ENCODE peak calls at places on chromosome 14, in ten cellular contexts. One of them, this sample, is unnamed. For H3K4me1, the result is how much of the 10 kb centered on the place peaks cover.

GRCh38 chr14:34078117-34078743 is 127.4 kb upstream of the EGLN3 start:
- DNase-seq in endothelial cell of umbilical vein: no peak
- DNase-seq in body of pancreas: no peak
- DNase-seq in K562: peak
- DNase-seq in left ventricle myocardium inferior: no peak
- DNase-seq in cardiac muscle cell: no peak
- DNase-seq in PC-3: peak
- DNase-seq in spleen: no peak
- DNase-seq in iPS DF 6.9: no peak
- DNase-seq in ascending aorta: no peak
- DNase-seq in this sample: no peak

GRCh38 chr14:71586131-71586893 is 345.9 kb upstream of the RGS6 start:
- DNase-seq in endothelial cell of umbilical vein: no peak
- DNase-seq in body of pancreas: no peak
- DNase-seq in K562: no peak
- DNase-seq in left ventricle myocardium inferior: no peak
- DNase-seq in cardiac muscle cell: peak
- DNase-seq in PC-3: no peak
- DNase-seq in spleen: no peak
- DNase-seq in iPS DF 6.9: no peak
- DNase-seq in ascending aorta: no peak
- DNase-seq in this sample: peak

GRCh38 chr14:59228416-59228815 is 39.9 kb downstream of the DAAM1 start:
- DNase-seq in endothelial cell of umbilical vein: no peak
- DNase-seq in body of pancreas: no peak
- DNase-seq in K562: no peak
- DNase-seq in left ventricle myocardium inferior: no peak
- DNase-seq in cardiac muscle cell: peak
- DNase-seq in PC-3: no peak
- DNase-seq in spleen: no peak
- DNase-seq in iPS DF 6.9: no peak
- DNase-seq in ascending aorta: no peak
- DNase-seq in this sample: peak

GRCh38 chr14:103932791-103933490 is 4.7 kb downstream of the TDRD9 start:
- DNase-seq in endothelial cell of umbilical vein: no peak
- DNase-seq in body of pancreas: no peak
- DNase-seq in K562: no peak
- DNase-seq in left ventricle myocardium inferior: no peak
- DNase-seq in cardiac muscle cell: no peak
- DNase-seq in PC-3: peak
- DNase-seq in spleen: no peak
- DNase-seq in iPS DF 6.9: no peak
- DNase-seq in ascending aorta: no peak
- DNase-seq in this sample: no peak

GRCh38 chr14:102727336-102728095 is 49.7 kb upstream of the TRAF3 start:
- DNase-seq in endothelial cell of umbilical vein: no peak
- DNase-seq in body of pancreas: no peak
- DNase-seq in K562: no peak
- DNase-seq in left ventricle myocardium inferior: no peak
- DNase-seq in cardiac muscle cell: peak
- DNase-seq in PC-3: no peak
- DNase-seq in spleen: no peak
- DNase-seq in iPS DF 6.9: no peak
- DNase-seq in ascending aorta: no peak
- DNase-seq in this sample: no peak

GRCh38 chr14:70289138-70289537 is 70.3 kb downstream of the COX16 start:
- DNase-seq in endothelial cell of umbilical vein: no peak
- DNase-seq in body of pancreas: no peak
- DNase-seq in K562: no peak
- DNase-seq in left ventricle myocardium inferior: no peak
- DNase-seq in cardiac muscle cell: no peak
- DNase-seq in PC-3: no peak
- DNase-seq in spleen: no peak
- DNase-seq in iPS DF 6.9: no peak
- DNase-seq in ascending aorta: no peak
- DNase-seq in this sample: no peak

GRCh38 chr14:56129941-56130340 is 11.7 kb downstream of the PELI2 start:
- DNase-seq in endothelial cell of umbilical vein: peak
- DNase-seq in body of pancreas: no peak
- DNase-seq in K562: no peak
- DNase-seq in left ventricle myocardium inferior: peak
- DNase-seq in cardiac muscle cell: peak
- DNase-seq in PC-3: no peak
- DNase-seq in spleen: no peak
- DNase-seq in iPS DF 6.9: no peak
- DNase-seq in ascending aorta: no peak
- DNase-seq in this sample: no peak

GRCh38 chr14:95048771-95049312 is 108.5 kb downstream of the DICER1 start:
- DNase-seq in endothelial cell of umbilical vein: no peak
- DNase-seq in body of pancreas: no peak
- DNase-seq in K562: no peak
- DNase-seq in left ventricle myocardium inferior: no peak
- DNase-seq in cardiac muscle cell: no peak
- DNase-seq in PC-3: no peak
- DNase-seq in spleen: peak
- DNase-seq in iPS DF 6.9: no peak
- DNase-seq in ascending aorta: no peak
- DNase-seq in this sample: no peak

GRCh38 chr14:101464984-101465794 is 96.1 kb upstream of the DIO3 start:
- DNase-seq in endothelial cell of umbilical vein: no peak
- DNase-seq in body of pancreas: no peak
- DNase-seq in K562: no peak
- DNase-seq in left ventricle myocardium inferior: no peak
- DNase-seq in cardiac muscle cell: no peak
- DNase-seq in PC-3: no peak
- DNase-seq in spleen: peak
- DNase-seq in iPS DF 6.9: no peak
- DNase-seq in ascending aorta: no peak
- DNase-seq in this sample: no peak

GRCh38 chr14:88424573-88424972 is 39.1 kb downstream of the SPATA7 start:
- DNase-seq in endothelial cell of umbilical vein: no peak
- DNase-seq in body of pancreas: no peak
- DNase-seq in K562: no peak
- DNase-seq in left ventricle myocardium inferior: no peak
- DNase-seq in cardiac muscle cell: no peak
- DNase-seq in PC-3: peak
- DNase-seq in spleen: no peak
- DNase-seq in iPS DF 6.9: no peak
- DNase-seq in ascending aorta: no peak
- DNase-seq in this sample: peak

DNA sequence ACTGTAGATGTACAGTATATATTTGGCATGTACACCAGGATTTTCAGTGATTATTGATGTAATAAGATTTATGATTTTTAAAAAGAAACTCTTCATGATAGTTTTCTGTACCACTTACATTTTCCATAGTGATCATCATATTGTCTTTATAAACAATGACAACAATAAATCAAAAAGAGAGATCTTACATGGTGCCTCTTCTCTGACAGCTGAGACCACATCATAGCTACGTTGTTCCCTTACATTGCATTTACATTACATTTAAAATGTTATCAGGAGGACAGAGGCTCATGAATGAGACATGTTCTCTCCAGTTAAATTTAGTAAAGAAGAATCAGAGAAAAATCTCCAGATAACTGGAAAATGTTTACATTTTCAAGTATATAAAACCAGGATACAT is 112.4 kb downstream of the PRKCH start:
- DNase-seq in endothelial cell of umbilical vein: no peak
- DNase-seq in body of pancreas: no peak
- DNase-seq in K562: no peak
- DNase-seq in left ventricle myocardium inferior: no peak
- DNase-seq in cardiac muscle cell: no peak
- DNase-seq in PC-3: no peak
- DNase-seq in spleen: no peak
- DNase-seq in iPS DF 6.9: no peak
- DNase-seq in ascending aorta: no peak
- DNase-seq in this sample: no peak
- H3K4me1 ChIP-seq in endothelial cell of umbilical vein: half or more
- H3K4me1 ChIP-seq in body of pancreas: under half
- H3K4me1 ChIP-seq in K562: under half
- H3K4me1 ChIP-seq in left ventricle myocardium inferior: half or more
- H3K4me1 ChIP-seq in cardiac muscle cell: half or more
- H3K4me1 ChIP-seq in PC-3: under half
- H3K4me1 ChIP-seq in spleen: under half
- H3K4me1 ChIP-seq in iPS DF 6.9: under half
- H3K4me1 ChIP-seq in ascending aorta: under half
- H3K4me1 ChIP-seq in this sample: under half

GRCh38 chr14:22539831-22540230 is 49.2 kb downstream of the DAD1 start:
- DNase-seq in endothelial cell of umbilical vein: no peak
- DNase-seq in body of pancreas: no peak
- DNase-seq in K562: no peak
- DNase-seq in left ventricle myocardium inferior: no peak
- DNase-seq in cardiac muscle cell: no peak
- DNase-seq in PC-3: no peak
- DNase-seq in spleen: no peak
- DNase-seq in iPS DF 6.9: no peak
- DNase-seq in ascending aorta: no peak
- DNase-seq in this sample: no peak
- H3K4me1 ChIP-seq in endothelial cell of umbilical vein: under half
- H3K4me1 ChIP-seq in body of pancreas: under half
- H3K4me1 ChIP-seq in K562: under half
- H3K4me1 ChIP-seq in left ventricle myocardium inferior: under half
- H3K4me1 ChIP-seq in cardiac muscle cell: under half
- H3K4me1 ChIP-seq in PC-3: under half
- H3K4me1 ChIP-seq in spleen: half or more
- H3K4me1 ChIP-seq in iPS DF 6.9: under half
- H3K4me1 ChIP-seq in ascending aorta: under half
- H3K4me1 ChIP-seq in this sample: under half

DNA sequence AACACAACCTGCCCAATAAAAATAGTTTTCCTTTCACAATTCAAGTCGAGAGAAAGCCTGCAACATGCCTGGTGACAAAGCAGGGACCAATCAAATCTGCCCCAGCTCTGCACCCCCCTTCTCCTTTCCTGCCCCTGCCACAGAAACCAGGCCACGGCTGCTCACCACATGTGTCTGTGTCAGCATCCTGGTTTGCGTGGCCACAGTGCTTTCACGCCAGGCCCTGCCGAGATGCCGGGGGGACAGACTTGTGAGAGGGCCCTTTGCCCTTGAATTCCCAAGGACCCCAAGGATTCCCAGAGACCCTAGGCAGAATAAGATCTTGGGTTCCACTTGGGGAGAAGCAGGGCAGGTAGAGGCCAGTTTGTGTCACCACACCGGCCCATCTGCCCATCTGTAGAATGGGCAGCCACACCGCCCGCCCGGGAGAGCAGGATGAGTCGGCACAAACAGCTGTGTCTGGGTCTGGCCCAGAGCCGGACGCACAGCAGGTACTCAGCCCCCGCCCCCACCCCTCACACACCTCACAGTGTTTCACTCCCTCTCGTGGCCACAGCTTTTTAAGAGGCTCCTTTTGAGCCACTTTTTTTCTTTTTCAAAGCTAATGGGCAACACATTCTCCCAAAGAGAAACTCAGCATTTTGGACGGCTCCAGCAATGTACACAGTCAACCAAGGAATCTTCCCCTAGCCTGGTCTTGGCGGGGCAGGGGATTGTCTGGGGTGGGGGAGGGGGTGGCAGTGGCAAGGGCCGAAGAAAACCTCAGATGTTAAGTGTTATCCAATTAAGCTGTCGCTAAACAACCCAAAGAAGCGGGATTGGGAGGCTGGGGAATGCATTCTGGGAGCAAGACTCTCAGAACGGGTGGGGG is 41.5 kb downstream of the BCL11B start:
- DNase-seq in endothelial cell of umbilical vein: no peak
- DNase-seq in body of pancreas: no peak
- DNase-seq in K562: peak
- DNase-seq in left ventricle myocardium inferior: no peak
- DNase-seq in cardiac muscle cell: no peak
- DNase-seq in PC-3: no peak
- DNase-seq in spleen: peak
- DNase-seq in iPS DF 6.9: no peak
- DNase-seq in ascending aorta: no peak
- DNase-seq in this sample: no peak
- H3K4me1 ChIP-seq in endothelial cell of umbilical vein: under half
- H3K4me1 ChIP-seq in body of pancreas: under half
- H3K4me1 ChIP-seq in K562: under half
- H3K4me1 ChIP-seq in left ventricle myocardium inferior: under half
- H3K4me1 ChIP-seq in cardiac muscle cell: under half
- H3K4me1 ChIP-seq in PC-3: under half
- H3K4me1 ChIP-seq in spleen: under half
- H3K4me1 ChIP-seq in iPS DF 6.9: under half
- H3K4me1 ChIP-seq in ascending aorta: under half
- H3K4me1 ChIP-seq in this sample: under half

GRCh38 chr14:53999061-53999488 is 42.5 kb upstream of the BMP4 start:
- DNase-seq in endothelial cell of umbilical vein: no peak
- DNase-seq in body of pancreas: no peak
- DNase-seq in K562: no peak
- DNase-seq in left ventricle myocardium inferior: no peak
- DNase-seq in cardiac muscle cell: peak
- DNase-seq in PC-3: no peak
- DNase-seq in spleen: no peak
- DNase-seq in iPS DF 6.9: no peak
- DNase-seq in ascending aorta: no peak
- DNase-seq in this sample: peak

GRCh38 chr14:54003064-54003463 is 46.4 kb upstream of the BMP4 start:
- DNase-seq in endothelial cell of umbilical vein: no peak
- DNase-seq in body of pancreas: no peak
- DNase-seq in K562: no peak
- DNase-seq in left ventricle myocardium inferior: no peak
- DNase-seq in cardiac muscle cell: no peak
- DNase-seq in PC-3: peak
- DNase-seq in spleen: no peak
- DNase-seq in iPS DF 6.9: no peak
- DNase-seq in ascending aorta: no peak
- DNase-seq in this sample: no peak

GRCh38 chr14:54001189-54001878 is 44.7 kb upstream of the BMP4 start:
- DNase-seq in endothelial cell of umbilical vein: peak
- DNase-seq in body of pancreas: no peak
- DNase-seq in K562: no peak
- DNase-seq in left ventricle myocardium inferior: no peak
- DNase-seq in cardiac muscle cell: peak
- DNase-seq in PC-3: no peak
- DNase-seq in spleen: no peak
- DNase-seq in iPS DF 6.9: no peak
- DNase-seq in ascending aorta: no peak
- DNase-seq in this sample: no peak

GRCh38 chr14:54002653-54003052 is 46.0 kb upstream of the BMP4 start:
- DNase-seq in endothelial cell of umbilical vein: no peak
- DNase-seq in body of pancreas: no peak
- DNase-seq in K562: no peak
- DNase-seq in left ventricle myocardium inferior: no peak
- DNase-seq in cardiac muscle cell: peak
- DNase-seq in PC-3: no peak
- DNase-seq in spleen: no peak
- DNase-seq in iPS DF 6.9: no peak
- DNase-seq in ascending aorta: no peak
- DNase-seq in this sample: peak

DNA sequence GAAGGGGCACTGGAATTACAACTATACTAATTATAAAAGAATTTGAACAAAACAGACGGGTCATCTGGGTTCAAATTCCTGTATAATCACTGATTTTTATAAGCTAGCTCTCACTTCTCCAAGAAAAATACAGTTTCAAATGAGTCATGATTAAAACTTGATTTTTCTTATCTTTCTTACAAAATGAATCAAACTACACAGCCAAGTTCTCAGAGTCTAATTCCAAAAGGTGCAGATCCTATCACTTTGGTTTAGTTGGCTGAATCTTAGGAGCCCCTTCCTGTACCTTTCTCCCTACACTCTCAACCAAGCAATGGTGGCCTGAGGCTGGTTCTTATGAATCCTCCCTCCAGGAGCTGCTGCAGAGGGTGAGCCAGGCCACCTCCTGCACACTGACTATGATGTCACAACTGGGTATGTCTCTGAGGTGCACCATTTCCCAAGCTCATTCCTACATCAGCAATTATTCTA is 43.8 kb upstream of the BMP4 start:
- DNase-seq in endothelial cell of umbilical vein: peak
- DNase-seq in body of pancreas: no peak
- DNase-seq in K562: no peak
- DNase-seq in left ventricle myocardium inferior: no peak
- DNase-seq in cardiac muscle cell: peak
- DNase-seq in PC-3: no peak
- DNase-seq in spleen: no peak
- DNase-seq in iPS DF 6.9: no peak
- DNase-seq in ascending aorta: no peak
- DNase-seq in this sample: peak
- H3K4me1 ChIP-seq in endothelial cell of umbilical vein: under half
- H3K4me1 ChIP-seq in body of pancreas: under half
- H3K4me1 ChIP-seq in K562: under half
- H3K4me1 ChIP-seq in left ventricle myocardium inferior: under half
- H3K4me1 ChIP-seq in cardiac muscle cell: under half
- H3K4me1 ChIP-seq in PC-3: under half
- H3K4me1 ChIP-seq in spleen: under half
- H3K4me1 ChIP-seq in iPS DF 6.9: under half
- H3K4me1 ChIP-seq in ascending aorta: under half
- H3K4me1 ChIP-seq in this sample: under half

This sample was measured in adipocyte.